ENCODE peak calls at places on chromosomes 7 and 10, in five cellular contexts. Z, L, X, J and Q are unnamed samples.

GRCh38 chr10:96390460-96390864 is 31.7 kb upstream of the OPALIN start:
- DNase-seq in X (peak; percentile 63), J (no peak), L (no peak), Z (no peak), Q (no peak)

GRCh38 chr10:101145145-101145544 is 14.0 kb downstream of the TLX1 start:
- DNase-seq in Z (no peak), X (no peak), L (no peak), J (no peak), Q (no peak)

GRCh38 chr10:112950714-112951348 is 784 bp downstream of the TCF7L2 start:
- DNase-seq in L (peak; percentile 69), J (no peak), X (peak; percentile 50), Z (no peak), Q (no peak)

GRCh38 chr10:44981172-44982113 is 2.8 kb upstream of the DEPP1 start:
- DNase-seq in L (no peak), Z (peak; percentile 89), J (no peak), X (peak; percentile 77), Q (peak; percentile 87)

GRCh38 chr10:58220769-58221448 is 46.8 kb downstream of the IPMK start:
- DNase-seq in J (no peak), Z (peak; percentile 85), X (no peak), L (no peak), Q (peak; percentile 24)

GRCh38 chr7:148944935-148945934 is 61.1 kb upstream of the EZH2 start:
- DNase-seq in J (no peak), X (no peak), Z (peak; percentile 64), L (no peak), Q (peak; percentile 17)

GRCh38 chr10:73219384-73219783 is 27.7 kb downstream of the DNAJC9 start:
- DNase-seq in J (no peak), L (no peak), X (no peak), Z (no peak), Q (no peak)

GRCh38 chr7:99218406-99219184 is 10.7 kb upstream of the KPNA7 start:
- DNase-seq in Z (no peak), X (no peak), J (no peak), L (no peak), Q (no peak)

GRCh38 chr7:140696024-140696678 is 357 bp upstream of the NDUFB2 start:
- DNase-seq in Z (peak; percentile 88), X (peak; percentile 96), L (peak; percentile 98), J (no peak), Q (peak; percentile 90)

GRCh38 chr10:49747303-49747646 is 14.8 kb downstream of the OGDHL start:
- DNase-seq in J (no peak), L (no peak), Z (no peak), X (no peak), Q (no peak)

GRCh38 chr10:71076473-71077142 is 135.8 kb upstream of the UNC5B start:
- DNase-seq in Z (no peak), L (peak; percentile 77), X (peak; percentile 1), J (no peak), Q (no peak)

GRCh38 chr10:27717191-27717590 is 28.4 kb downstream of the MKX start:
- DNase-seq in X (no peak), Z (no peak), J (no peak), L (no peak), Q (no peak)

GRCh38 chr7:42511027-42511426 is 274.0 kb upstream of the GLI3 start:
- DNase-seq in Z (peak; percentile 23), X (no peak), L (no peak), J (no peak), Q (no peak)
- TF ChIP-seq CTCF in Z (no peak), X (no peak), L (no peak), J (no peak), Q (no peak)

DNA sequence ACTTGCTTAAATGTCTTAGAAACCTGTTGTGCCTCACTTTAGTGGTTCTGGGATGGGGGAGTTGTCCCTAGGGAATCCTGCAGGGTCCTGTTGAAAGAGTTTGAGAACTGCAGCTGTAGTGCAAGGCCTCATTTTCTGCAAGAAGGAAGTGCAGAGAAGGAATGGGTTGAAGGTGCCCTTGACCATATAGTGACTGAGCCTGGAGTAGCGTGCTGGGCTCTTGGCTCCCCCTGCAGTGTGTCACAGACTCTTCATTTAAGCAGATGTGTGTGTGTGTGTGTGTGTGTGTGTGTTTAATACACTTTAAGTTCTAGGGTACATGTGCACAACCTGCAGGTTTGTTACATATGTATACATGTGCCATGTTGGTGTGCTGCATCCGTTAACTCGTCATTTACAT is 92.2 kb downstream of the GRK5 start:
- DNase-seq in Z (peak; percentile 38), J (no peak), X (no peak), L (no peak), Q (no peak)
- TF ChIP-seq CTCF in Z (peak; percentile 5), J (peak; percentile 33), X (no peak), L (peak; percentile 55), Q (peak; percentile 16)

DNA sequence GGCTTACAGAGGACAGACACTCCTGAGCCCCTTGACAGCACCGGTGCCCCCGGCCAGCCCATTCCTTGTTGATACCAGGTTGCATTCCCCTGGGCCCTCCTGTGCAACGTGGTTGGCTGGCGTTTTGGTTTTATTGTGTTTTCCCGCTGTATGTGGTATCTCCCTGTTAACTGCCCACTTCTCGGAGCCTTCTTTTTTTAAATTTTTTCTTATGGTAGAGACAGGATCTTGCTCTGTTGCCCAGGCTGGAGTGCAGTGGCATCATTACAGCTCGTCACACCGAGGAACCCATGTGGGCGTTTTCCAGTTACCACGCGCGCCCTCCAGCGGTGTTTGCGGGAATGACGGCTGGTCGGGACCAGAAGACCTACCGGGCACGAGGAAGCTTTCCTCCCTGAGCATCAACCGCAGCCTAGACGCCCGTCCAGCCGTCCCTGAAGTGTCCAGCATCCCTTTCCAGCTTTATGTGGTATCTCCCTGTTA is 16.9 kb upstream of the ZFAND2A start:
- DNase-seq in L (peak; percentile 94), J (no peak), X (peak; percentile 65), Z (peak; percentile 68), Q (peak; percentile 66)
- TF ChIP-seq CTCF in L (peak; percentile 76), J (peak; percentile 72), X (peak; percentile 48), Z (peak; percentile 66), Q (peak; percentile 79)

GRCh38 chr7:80732635-80733034 is 94.2 kb downstream of the CD36 start:
- DNase-seq in Z (peak; percentile 16), X (no peak), J (no peak), L (peak; percentile 55), Q (no peak)
- TF ChIP-seq CTCF in Z (peak; percentile 21), X (no peak), J (peak; percentile 36), L (peak; percentile 72), Q (peak; percentile 29)

GRCh38 chr7:113015038-113015645 is 71.5 kb downstream of the GPR85 start:
- DNase-seq in X (no peak), Z (peak; percentile 61), J (no peak), L (no peak), Q (peak; percentile 29)
- TF ChIP-seq CTCF in X (peak; percentile 39), Z (peak; percentile 51), J (no peak), L (peak; percentile 57), Q (peak; percentile 30)

GRCh38 chr7:107384025-107384424 is 85.8 kb upstream of the GPR22 start:
- DNase-seq in L (no peak), J (no peak), X (no peak), Z (no peak), Q (no peak)
- TF ChIP-seq CTCF in L (peak; percentile 47), J (peak; percentile 29), X (no peak), Z (peak; percentile 13), Q (peak; percentile 24)

GRCh38 chr10:83274088-83274487 is 865.2 kb upstream of the GHITM start:
- DNase-seq in X (no peak), Z (no peak), J (no peak), L (peak; percentile 46), Q (no peak)

GRCh38 chr10:83276971-83277370 is 862.3 kb upstream of the GHITM start:
- DNase-seq in J (no peak), X (no peak), Z (no peak), L (no peak), Q (no peak)

GRCh38 chr10:83273035-83273434 is 866.3 kb upstream of the GHITM start:
- DNase-seq in L (no peak), J (no peak), X (no peak), Z (no peak), Q (no peak)
- TF ChIP-seq CTCF in L (peak; percentile 60), J (peak; percentile 12), X (no peak), Z (no peak), Q (no peak)

GRCh38 chr10:88911121-88911520 is 31.1 kb downstream of the STAMBPL1 start:
- DNase-seq in L (no peak), Z (no peak), J (no peak), X (no peak), Q (no peak)

GRCh38 chr10:88911851-88912250 is 31.8 kb downstream of the STAMBPL1 start:
- DNase-seq in L (no peak), J (no peak), Z (no peak), X (no peak), Q (no peak)

GRCh38 chr10:88913803-88914202 is 33.8 kb downstream of the STAMBPL1 start:
- DNase-seq in X (no peak), Z (no peak), J (no peak), L (no peak), Q (no peak)

GRCh38 chr10:88915781-88916180 is 35.7 kb downstream of the STAMBPL1 start:
- DNase-seq in Z (no peak), L (no peak), J (no peak), X (no peak), Q (no peak)

GRCh38 chr10:88913157-88913556 is 33.1 kb downstream of the STAMBPL1 start:
- DNase-seq in Z (peak; percentile 79), X (no peak), L (no peak), J (no peak), Q (no peak)
- TF ChIP-seq CTCF in Z (no peak), X (no peak), L (no peak), J (no peak), Q (no peak)

GRCh38 chr7:120272261-120272895 is 597 bp upstream of the KCND2 start:
- DNase-seq in Z (peak; percentile 79), X (no peak), L (peak; percentile 74), J (no peak), Q (peak; percentile 49)
- TF ChIP-seq CTCF in Z (peak; percentile 76), X (peak; percentile 35), L (peak; percentile 85), J (peak; percentile 80), Q (peak; percentile 79)